ENCODE peak calls at places on chromosome 5, in nine cellular contexts. F is tibial nerve, A is heart left ventricle, M is mucosa of descending colon, C is IMR-90, E is transverse colon, J is uterus, G is endodermal cell, Q is psoas muscle. Z is an unnamed sample. For H3K4me1, the result is how much of the 10 kb centered on the place peaks cover.

GRCh38 chr5:138819065-138819464 is 56.1 kb downstream of the LRRTM2 start:
- DNase-seq in C (peak), Q (peak), J (no peak), F (no peak), A (no peak), M (no peak), G (no peak), E (no peak), Z (no peak)

GRCh38 chr5:154642499-154643245 is 112.5 kb upstream of the LARP1 start:
- DNase-seq in M (no peak), F (no peak), C (peak), Q (no peak), G (no peak), E (no peak), A (no peak), J (no peak), Z (no peak)

GRCh38 chr5:72478276-72478675 is 28.9 kb downstream of the ZNF366 start:
- DNase-seq in Q (no peak), G (no peak), A (no peak), J (no peak), M (no peak), F (no peak), E (no peak), C (no peak), Z (no peak)

GRCh38 chr5:164475339-164475977 is 970.0 kb downstream of the MAT2B start:
- DNase-seq in C (peak), E (no peak), A (no peak), F (no peak), Q (no peak), J (no peak), M (no peak), G (no peak), Z (no peak)

GRCh38 chr5:102762095-102762534 is 7.0 kb downstream of the PAM start:
- DNase-seq in Q (no peak), A (no peak), J (no peak), C (peak), G (no peak), M (no peak), E (no peak), F (no peak), Z (no peak)

GRCh38 chr5:135705230-135705631 is 126.4 kb upstream of the CXCL14 start:
- DNase-seq in M (no peak), F (no peak), G (peak), C (peak), Q (no peak), E (no peak), A (no peak), J (no peak), Z (no peak)

GRCh38 chr5:154388842-154389241 is 57.0 kb upstream of the SAP30L start:
- DNase-seq in C (no peak), E (no peak), Q (no peak), A (no peak), M (no peak), F (no peak), J (no peak), G (no peak), Z (no peak)

GRCh38 chr5:154813736-154814135 is 36.7 kb downstream of the FAXDC2 start:
- DNase-seq in Q (no peak), C (no peak), A (no peak), M (no peak), G (no peak), F (no peak), E (no peak), J (no peak), Z (no peak)

GRCh38 chr5:119255571-119256356 is 100.1 kb upstream of the TNFAIP8 start:
- DNase-seq in M (peak), G (peak), E (peak), Q (no peak), F (no peak), C (peak), J (no peak), A (no peak), Z (no peak)

GRCh38 chr5:97022898-97023297 is 87.0 kb downstream of the LNPEP start:
- DNase-seq in Q (no peak), J (no peak), M (no peak), A (no peak), C (no peak), G (no peak), E (no peak), F (no peak), Z (no peak)

GRCh38 chr5:76742586-76742985 is 26.7 kb downstream of the F2R start:
- DNase-seq in Q (no peak), J (no peak), F (no peak), M (no peak), G (no peak), A (no peak), C (peak), E (no peak), Z (no peak)

GRCh38 chr5:76744632-76745031 is 28.7 kb downstream of the F2R start:
- DNase-seq in J (no peak), A (no peak), G (no peak), F (no peak), Q (no peak), M (no peak), C (no peak), E (no peak), Z (no peak)

GRCh38 chr5:76751291-76751690 is 35.4 kb downstream of the F2R start:
- DNase-seq in F (no peak), A (no peak), M (no peak), E (no peak), Q (no peak), J (no peak), C (no peak), G (no peak), Z (no peak)

DNA sequence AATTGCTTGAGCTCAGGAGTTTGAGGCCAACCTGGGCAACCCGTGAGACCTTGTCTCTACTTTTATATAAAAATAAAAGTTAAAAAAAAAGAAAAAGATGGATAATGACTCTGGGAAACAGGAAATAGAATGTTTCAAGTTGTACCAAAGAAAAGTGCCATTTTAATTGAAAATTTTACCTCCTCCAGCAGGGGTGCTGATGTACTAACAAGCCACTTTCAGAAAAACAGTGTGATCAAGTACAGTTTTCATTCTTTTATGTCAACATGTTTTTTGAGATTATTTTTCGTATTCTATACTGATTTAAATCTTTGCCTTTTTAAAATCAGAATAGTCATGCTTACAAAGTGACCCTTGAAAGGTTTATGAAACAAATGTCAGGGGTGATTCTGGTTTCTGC is 30.8 kb downstream of the F2R start:
- DNase-seq in C (no peak), Q (no peak), M (no peak), J (no peak), E (no peak), G (no peak), A (no peak), F (no peak), Z (no peak)
- TF ChIP-seq CTCF in C (no peak), Q (no peak), M (no peak), J (no peak), E (no peak), G (peak), A (no peak), F (no peak), Z (no peak)

DNA sequence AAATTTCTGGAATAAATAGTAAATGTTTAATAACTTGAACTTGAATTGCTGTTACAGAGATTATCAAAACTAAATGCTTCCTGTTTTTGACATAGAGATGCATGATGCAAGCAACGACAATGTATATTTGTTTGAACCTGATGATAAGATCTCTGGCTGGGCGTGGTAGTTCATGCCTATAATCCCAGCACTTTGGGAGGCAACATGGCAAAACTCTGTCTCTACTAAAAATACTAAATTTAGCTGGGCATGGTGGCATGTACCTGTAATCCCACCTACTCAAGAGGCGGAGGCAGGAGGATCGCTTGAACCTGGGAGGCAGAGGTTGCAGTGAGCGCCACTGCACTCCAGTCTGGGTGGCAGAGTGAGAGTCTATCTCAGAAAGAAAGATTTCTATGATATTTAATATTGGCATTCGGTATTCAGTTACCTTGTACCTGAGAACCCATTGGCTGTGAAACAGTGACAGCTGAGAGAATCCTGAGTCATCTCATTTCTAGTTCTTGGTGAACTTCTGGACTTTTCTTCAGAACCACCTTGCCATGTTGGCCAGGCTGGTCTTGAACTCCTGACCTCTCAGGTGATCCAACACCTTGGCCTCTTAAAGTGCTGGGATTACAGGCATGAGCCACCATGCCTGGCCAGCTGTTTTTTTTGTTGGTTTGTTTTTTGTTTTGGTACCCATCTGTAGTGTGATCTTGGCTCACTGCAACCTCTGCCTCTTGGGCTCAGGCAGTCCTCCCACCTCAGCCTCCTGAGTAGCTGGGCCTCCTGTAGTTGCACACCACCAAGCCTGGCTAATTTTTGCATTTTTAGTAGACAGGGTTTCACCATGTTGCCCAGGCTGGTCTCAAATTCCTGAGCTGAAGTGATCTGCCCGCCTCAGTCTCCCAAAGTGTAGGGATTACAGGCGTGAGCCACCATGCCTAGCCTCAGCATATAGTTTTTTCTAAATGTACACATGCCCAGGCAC is 10.0 kb upstream of the FGF18 start:
- DNase-seq in Q (no peak), A (no peak), J (no peak), G (peak), E (no peak), C (no peak), F (no peak), M (no peak), Z (no peak)
- H3K4me1 ChIP-seq in Q (under half), A (under half), J (under half), G (under half), E (under half), C (under half), F (under half), M (under half), Z (under half)

GRCh38 chr5:172765766-172766286 is 5.2 kb downstream of the DUSP1 start:
- DNase-seq in A (no peak), C (peak), E (peak), F (peak), M (no peak), J (no peak), G (no peak), Q (peak), Z (no peak)

GRCh38 chr5:172764861-172765765 is 5.9 kb downstream of the DUSP1 start:
- DNase-seq in E (peak), G (peak), F (peak), C (peak), Q (peak), M (peak), J (peak), A (peak), Z (peak)

GRCh38 chr5:172768098-172768572 is 2.9 kb downstream of the DUSP1 start:
- DNase-seq in C (no peak), E (no peak), Q (no peak), A (no peak), M (no peak), J (no peak), G (no peak), F (no peak), Z (no peak)

GRCh38 chr5:172768573-172769323 is 2.2 kb downstream of the DUSP1 start:
- DNase-seq in J (peak), E (peak), C (peak), G (peak), A (no peak), M (peak), Q (no peak), F (peak), Z (peak)

GRCh38 chr5:172766287-172767104 is 4.5 kb downstream of the DUSP1 start:
- DNase-seq in G (peak), M (peak), J (peak), C (peak), F (peak), Q (peak), E (peak), A (peak), Z (peak)
- H3K4me3 ChIP-seq in G (no peak), M (no peak), J (peak), C (peak), F (peak), Q (peak), E (peak), A (peak), Z (peak)

GRCh38 chr5:9498541-9499497 is 47.1 kb downstream of the SEMA5A start:
- DNase-seq in G (peak), F (no peak), Q (no peak), M (no peak), J (no peak), C (peak), E (no peak), A (no peak), Z (no peak)
- TF ChIP-seq CTCF in G (peak), F (no peak), Q (no peak), M (no peak), J (no peak), C (peak), E (no peak), A (peak), Z (no peak)

DNA sequence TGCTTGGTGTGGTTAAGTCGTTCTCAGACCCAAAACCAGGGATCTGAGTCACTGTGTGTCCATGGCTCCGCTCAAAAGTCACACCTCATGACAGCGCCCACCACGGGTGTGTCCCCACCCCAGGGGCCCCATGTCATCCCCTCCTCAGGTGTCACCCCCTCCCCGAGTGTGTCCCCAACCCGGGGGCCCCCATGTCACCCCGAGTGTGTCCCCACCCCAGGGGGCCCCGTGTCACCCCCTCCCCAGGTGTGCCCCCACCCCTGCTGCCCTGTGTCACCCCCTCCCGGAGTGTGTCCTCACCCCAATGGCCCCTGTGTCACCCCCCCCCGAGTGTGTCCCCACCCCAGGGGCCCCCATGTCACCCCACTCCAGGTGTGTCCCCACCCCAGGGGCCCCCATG is 5.1 kb downstream of the LRRC14B start:
- DNase-seq in A (no peak), M (no peak), F (no peak), G (no peak), Q (no peak), E (no peak), C (no peak), J (no peak), Z (no peak)
- H3K4me1 ChIP-seq in A (under half), M (under half), F (under half), G (under half), Q (under half), E (under half), C (under half), J (under half), Z (under half)

GRCh38 chr5:147578228-147579024 is 68.6 kb upstream of the DPYSL3 start:
- DNase-seq in F (no peak), J (no peak), Q (no peak), G (peak), E (no peak), M (no peak), A (no peak), C (peak), Z (no peak)
- H3K4me3 ChIP-seq in F (no peak), J (peak), Q (no peak), G (peak), E (no peak), M (no peak), A (peak), C (no peak), Z (no peak)

DNA sequence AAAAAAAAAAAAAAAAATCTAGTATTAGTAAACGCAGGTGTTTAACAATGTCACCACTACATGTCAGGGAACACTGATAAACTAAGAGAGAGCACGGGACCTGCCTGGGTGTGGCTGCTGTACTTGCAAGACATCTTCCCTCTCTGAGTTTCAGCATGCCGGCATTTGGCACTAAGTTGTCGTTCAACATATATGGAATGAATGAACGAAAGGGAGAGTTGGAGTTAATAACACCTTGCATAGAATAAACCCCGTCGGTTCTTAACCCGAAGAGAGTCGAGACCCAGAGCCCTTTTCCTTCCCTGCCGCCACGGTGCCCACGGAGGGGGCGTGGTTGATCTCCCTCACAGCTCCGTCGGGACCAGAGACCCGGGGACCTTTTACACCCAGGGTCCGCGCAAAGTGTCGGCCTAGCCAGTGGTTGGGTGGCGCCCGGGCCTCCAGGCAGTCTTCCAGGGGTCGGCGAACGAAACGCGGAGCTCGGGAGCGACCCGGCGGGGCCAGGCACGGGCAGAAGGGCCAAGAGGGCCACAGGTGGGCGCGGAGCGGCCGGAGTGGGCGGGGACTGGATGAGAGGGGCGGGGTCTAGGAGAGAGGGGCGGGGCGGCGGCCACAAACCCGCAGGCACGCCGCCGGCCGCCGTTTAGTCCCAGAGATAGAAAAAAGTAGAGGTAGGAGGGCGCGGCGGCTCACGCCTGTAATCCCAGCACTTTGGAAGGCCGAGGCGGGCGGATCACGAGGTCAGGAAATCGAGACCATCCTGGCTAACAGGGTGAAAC is 767 bp upstream of the RPL26L1 start:
- DNase-seq in A (peak), J (peak), E (peak), M (peak), G (peak), F (peak), Q (peak), C (peak), Z (peak)
- TF ChIP-seq CTCF in A (no peak), J (no peak), E (no peak), M (no peak), G (no peak), F (no peak), Q (no peak), C (no peak), Z (no peak)

GRCh38 chr5:113240951-113241726 is 193.7 kb downstream of the TSSK1B start:
- DNase-seq in G (no peak), J (no peak), C (no peak), A (no peak), M (no peak), F (no peak), E (no peak), Q (no peak), Z (no peak)
- H3K4me1 ChIP-seq in G (under half), J (under half), C (under half), A (under half), M (under half), F (under half), E (under half), Q (under half), Z (under half)

DNA sequence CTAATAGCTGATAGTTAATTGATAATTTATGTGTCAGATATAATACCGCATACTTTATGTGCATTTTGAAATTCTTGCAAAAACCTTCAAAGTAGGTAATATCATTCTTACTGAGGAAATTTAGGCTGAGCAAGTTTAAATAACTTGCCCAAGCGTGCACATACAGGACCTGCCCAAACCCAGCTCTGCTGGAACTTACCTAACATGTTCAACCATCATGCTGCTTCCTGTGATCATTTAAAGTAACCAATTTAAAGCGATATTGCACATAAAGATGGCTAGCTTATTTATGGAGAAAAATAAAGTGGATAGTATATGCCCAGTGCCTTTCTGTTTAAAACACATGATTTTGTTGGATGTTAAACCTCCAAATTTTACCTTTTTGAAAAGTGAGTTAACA is 4.3 kb downstream of the FAM174A start:
- DNase-seq in J (no peak), G (no peak), C (no peak), E (no peak), A (no peak), Q (no peak), F (no peak), M (no peak), Z (no peak)
- H3K4me3 ChIP-seq in J (no peak), G (no peak), C (no peak), E (no peak), A (no peak), Q (no peak), F (no peak), M (no peak), Z (no peak)